ENCODE peak calls at places on chromosomes 4 and X, in four cellular contexts. A, C, U and T are unnamed samples.

GRCh38 chr4:16779028-16779675 is 119.3 kb downstream of the LDB2 start:
- DNase-seq in A (no peak), C (no peak), U (no peak), T (no peak)

GRCh38 chr4:11904117-11904535 is 475.4 kb upstream of the HS3ST1 start:
- DNase-seq in A (no peak), C (no peak), U (no peak), T (no peak)

GRCh38 chr4:133802741-133803140 is 398.8 kb downstream of the PABPC4L start:
- DNase-seq in A (no peak), C (peak; percentile 77), U (no peak), T (no peak)

GRCh38 chr4:183360161-183360919 is 38.1 kb upstream of the CLDN24 start:
- DNase-seq in A (no peak), C (peak; percentile 51), U (no peak), T (no peak)

GRCh38 chr4:6608758-6609414 is 31.6 kb upstream of the MRFAP1 start:
- DNase-seq in A (no peak), C (no peak), U (peak; percentile 73), T (no peak)

GRCh38 chrX:351736-352135 is 33.1 kb upstream of the GTPBP6 start:
- DNase-seq in A (no peak), C (no peak), U (no peak), T (peak; percentile 59)

GRCh38 chr4:158837527-158838141 is 68.8 kb downstream of the FNIP2 start:
- DNase-seq in A (no peak), C (no peak), U (no peak), T (no peak)

GRCh38 chr4:1260418-1261106 is 11.6 kb upstream of the CTBP1 start:
- DNase-seq in A (no peak), C (no peak), U (no peak), T (peak; percentile 83)

GRCh38 chr4:21858971-21859370 is 89.6 kb downstream of the KCNIP4 start:
- DNase-seq in A (no peak), C (peak; percentile 69), U (no peak), T (no peak)

GRCh38 chr4:177802149-177802548 is 359.9 kb upstream of the AGA start:
- DNase-seq in A (no peak), C (peak; percentile 30), U (no peak), T (no peak)

GRCh38 chrX:81259008-81259713 is 57.3 kb downstream of the SH3BGRL start:
- DNase-seq in A (no peak), C (no peak), U (no peak), T (no peak)

GRCh38 chrX:100328342-100328741 is 81.7 kb downstream of the PCDH19 start:
- DNase-seq in A (no peak), C (no peak), U (no peak), T (no peak)

GRCh38 chr4:20264688-20265087 is 13.0 kb downstream of the SLIT2 start:
- DNase-seq in A (no peak), C (no peak), U (no peak), T (no peak)

GRCh38 chr4:24971192-24971591 is 58.4 kb upstream of the CCDC149 start:
- DNase-seq in A (peak; percentile 47), C (no peak), U (no peak), T (no peak)

GRCh38 chr4:8403981-8404380 is 36.5 kb downstream of the ACOX3 start:
- DNase-seq in A (no peak), C (no peak), U (no peak), T (no peak)

GRCh38 chr4:173752610-173753009 is 222.6 kb upstream of the HAND2 start:
- DNase-seq in A (no peak), C (peak; percentile 37), U (peak; percentile 41), T (no peak)

GRCh38 chr4:38367642-38368189 is 296.3 kb upstream of the KLF3 start:
- DNase-seq in A (no peak), C (no peak), U (no peak), T (no peak)

GRCh38 chr4:87419578-87420249 is 2.7 kb upstream of the NUDT9 start:
- DNase-seq in A (no peak), C (no peak), U (no peak), T (no peak)

GRCh38 chr4:13261486-13262257 is 222.5 kb downstream of the RAB28 start:
- DNase-seq in A (peak; percentile 78), C (no peak), U (no peak), T (no peak)

GRCh38 chr4:144384428-144384827 is 243.9 kb upstream of the GYPA start:
- DNase-seq in A (no peak), C (no peak), U (no peak), T (no peak)

GRCh38 chr4:60605651-60606354 is 594.3 kb upstream of the ADGRL3 start:
- DNase-seq in A (no peak), C (peak; percentile 18), U (no peak), T (no peak)